ENCODE peak calls at places on chromosomes 11 and 22, in four cellular contexts. B is trophoblast cell, K is cardiac muscle cell, U is PC-3. W is an unnamed sample. For H3K4me1, H3K9me3 and H3K27me3, the result is how much of the 10 kb centered on the place peaks cover.

GRCh38 chr11:123537726-123538125 is 107.7 kb downstream of the GRAMD1B start:
- DNase-seq in K (no peak), U (peak), B (no peak), W (no peak)

GRCh38 chr11:128417607-128418324 is 169.6 kb downstream of the ETS1 start:
- DNase-seq in U (peak), B (no peak), K (no peak), W (no peak)

GRCh38 chr11:60831143-60831500 is 10.8 kb upstream of the CCDC86 start:
- DNase-seq in U (peak), B (peak), K (peak), W (peak)

GRCh38 chr11:36509265-36509664 is 807 bp downstream of the TRAF6 start:
- DNase-seq in B (peak), K (peak), U (peak), W (no peak)

GRCh38 chr22:49958961-49959781 is 1.4 kb upstream of the PIM3 start:
- DNase-seq in B (no peak), U (no peak), K (no peak), W (peak)

GRCh38 chr22:24977370-24978230 is 25.1 kb downstream of the KIAA1671 start:
- DNase-seq in B (peak), K (peak), U (no peak), W (peak)

GRCh38 chr11:130583866-130584265 is 135.4 kb downstream of the ADAMTS15 start:
- DNase-seq in B (no peak), K (no peak), U (no peak), W (no peak)

GRCh38 chr11:71349627-71350026 is 97.2 kb upstream of the SHANK2 start:
- DNase-seq in U (no peak), K (no peak), B (no peak), W (no peak)

GRCh38 chr11:86558219-86558618 is 114.2 kb downstream of the ME3 start:
- DNase-seq in B (no peak), U (no peak), K (no peak), W (no peak)

DNA sequence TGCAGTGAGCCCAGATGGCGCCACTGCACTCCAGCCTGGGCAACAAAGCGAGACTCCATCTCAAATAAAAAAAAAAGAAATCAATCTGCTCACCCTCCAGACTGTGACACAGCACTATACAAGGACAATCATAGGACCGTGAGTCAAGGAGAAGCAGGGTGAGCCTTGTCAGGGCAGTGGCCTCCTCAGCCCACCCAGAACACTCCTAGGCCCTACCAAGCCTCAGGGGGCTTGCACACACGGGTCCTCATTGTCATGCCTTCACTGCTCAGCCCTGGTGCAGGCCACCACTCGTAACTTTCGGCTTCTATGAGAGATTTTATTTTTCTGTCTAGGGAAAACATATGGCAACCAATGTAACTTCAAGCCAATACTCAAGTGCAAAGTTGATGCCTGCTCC is 35.8 kb downstream of the DGCR2 start:
- DNase-seq in U (no peak), K (no peak), B (no peak), W (no peak)
- H3K4me1 ChIP-seq in U (under half), K (under half), B (under half), W (under half)

GRCh38 chr11:2651054-2651617 is 48.7 kb downstream of the KCNQ1OT1 start:
- DNase-seq in K (no peak), B (no peak), U (no peak), W (no peak)
- H3K9me3 ChIP-seq in K (under half), B (under half), U (under half), W (half or more)

DNA sequence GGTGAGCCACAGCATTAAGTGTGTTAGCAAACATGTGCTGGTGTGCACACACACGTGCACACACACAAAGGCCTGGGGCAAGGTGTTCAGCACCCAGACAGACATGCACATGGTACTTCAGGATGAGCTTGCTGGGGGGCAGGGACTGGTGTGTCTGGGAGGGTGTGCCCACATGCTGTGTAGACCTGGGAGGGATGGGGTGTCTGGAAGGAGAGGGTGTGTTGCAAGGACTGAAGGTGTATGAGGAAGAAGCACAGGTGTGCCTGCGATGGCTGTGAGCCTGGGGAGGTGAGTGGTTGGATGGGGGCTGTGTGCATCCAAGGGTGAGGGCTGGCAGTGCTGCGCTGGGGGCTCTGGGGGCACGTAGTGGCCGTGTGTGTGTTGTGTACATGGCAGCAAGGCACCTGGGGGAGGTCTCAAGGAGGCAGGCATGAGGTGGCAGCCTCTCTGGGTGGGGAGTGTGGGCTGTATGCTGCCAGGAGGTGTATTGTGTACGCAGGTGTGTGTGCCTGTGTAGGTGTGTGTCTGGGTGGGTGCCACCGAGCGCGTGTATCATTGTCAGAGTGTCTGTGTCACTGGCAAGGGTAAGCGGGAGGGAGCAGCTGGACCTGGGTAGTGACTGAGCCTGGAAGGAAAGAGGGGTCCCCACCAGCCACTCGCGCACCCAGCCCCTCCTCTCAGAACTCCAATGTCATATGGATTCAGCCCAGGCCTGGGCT is 2.2 kb downstream of the NRXN2 start:
- DNase-seq in B (no peak), U (no peak), K (no peak), W (no peak)
- H3K27me3 ChIP-seq in B (under half), U (half or more), K (half or more), W (half or more)

GRCh38 chr11:2561283-2562180 is 116.7 kb downstream of the KCNQ1 start:
- DNase-seq in B (peak), K (no peak), U (no peak), W (peak)
- H3K4me1 ChIP-seq in B (under half), K (under half), U (under half), W (under half)

GRCh38 chr11:2647167-2647566 is 52.6 kb downstream of the KCNQ1OT1 start:
- DNase-seq in U (no peak), B (no peak), K (no peak), W (no peak)
- H3K9me3 ChIP-seq in U (under half), B (under half), K (under half), W (half or more)

GRCh38 chr11:2420502-2421225 is 20.1 kb downstream of the TSSC4 start:
- DNase-seq in B (peak), K (peak), U (peak), W (peak)

GRCh38 chr11:2423157-2424025 is 20.9 kb downstream of the TRPM5 start:
- DNase-seq in B (no peak), U (no peak), K (no peak), W (no peak)

GRCh38 chr11:2421996-2422395 is 21.4 kb downstream of the TSSC4 start:
- DNase-seq in U (no peak), B (no peak), K (no peak), W (no peak)

GRCh38 chr11:2421226-2421994 is 20.9 kb downstream of the TSSC4 start:
- DNase-seq in K (no peak), U (no peak), B (no peak), W (no peak)

GRCh38 chr11:2422461-2423156 is 21.7 kb downstream of the TRPM5 start:
- DNase-seq in K (no peak), U (no peak), B (no peak), W (no peak)
- H3K27me3 ChIP-seq in K (under half), U (under half), B (under half), W (under half)

DNA sequence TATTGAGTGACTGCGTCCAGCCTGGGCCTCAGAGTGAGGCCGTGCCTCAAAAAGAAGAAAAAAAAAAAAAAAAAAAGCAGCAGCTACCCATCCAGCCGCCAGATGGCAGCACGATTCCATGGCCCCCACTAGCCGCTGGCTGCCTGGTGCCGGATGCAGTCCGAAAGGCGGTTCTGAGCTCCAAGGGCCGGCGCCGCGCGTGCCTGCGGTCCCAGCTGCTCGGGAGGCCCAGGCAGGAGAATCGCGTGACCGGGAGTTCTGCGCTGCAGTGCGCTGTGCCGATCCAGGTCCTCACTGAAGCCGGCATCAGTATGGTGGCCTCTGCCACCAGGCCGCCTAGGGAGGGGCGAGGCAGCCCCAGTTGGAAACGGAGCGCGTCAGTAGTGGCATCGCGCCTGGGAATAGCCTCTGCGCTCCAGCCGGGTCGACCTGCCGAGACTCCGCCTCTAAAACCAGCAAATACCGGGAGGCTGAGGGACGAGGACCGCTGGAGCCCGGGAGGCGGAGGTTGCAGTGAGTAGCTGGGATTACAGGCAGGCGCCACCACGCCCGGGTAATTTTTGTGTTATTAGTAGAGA is 19.3 kb downstream of the SCARF2 start:
- DNase-seq in B (peak), U (peak), K (peak), W (peak)
- H3K4me1 ChIP-seq in B (under half), U (under half), K (under half), W (under half)

DNA sequence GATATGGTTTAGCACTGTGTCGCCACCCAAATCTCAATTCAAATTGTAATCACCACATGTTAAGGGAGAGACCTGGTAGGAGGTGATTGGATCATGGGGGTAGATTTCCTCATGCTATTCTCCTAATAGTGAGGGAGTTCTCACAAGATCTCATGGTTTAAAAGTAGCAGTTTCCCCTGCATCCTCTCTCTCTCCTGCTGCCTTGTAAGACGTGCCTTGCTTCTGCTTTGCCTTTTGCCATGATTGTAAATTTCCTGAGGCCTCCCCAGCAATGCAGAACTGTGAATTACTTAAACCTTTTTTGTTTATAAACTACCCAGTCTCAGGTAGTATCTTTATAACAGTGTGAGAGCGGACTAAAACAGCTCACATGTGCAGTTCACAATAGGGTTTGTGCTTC is 1668.7 kb upstream of the RAG2 start:
- DNase-seq in U (no peak), B (no peak), K (no peak), W (no peak)
- H3K9me3 ChIP-seq in U (under half), B (under half), K (under half), W (under half)

DNA sequence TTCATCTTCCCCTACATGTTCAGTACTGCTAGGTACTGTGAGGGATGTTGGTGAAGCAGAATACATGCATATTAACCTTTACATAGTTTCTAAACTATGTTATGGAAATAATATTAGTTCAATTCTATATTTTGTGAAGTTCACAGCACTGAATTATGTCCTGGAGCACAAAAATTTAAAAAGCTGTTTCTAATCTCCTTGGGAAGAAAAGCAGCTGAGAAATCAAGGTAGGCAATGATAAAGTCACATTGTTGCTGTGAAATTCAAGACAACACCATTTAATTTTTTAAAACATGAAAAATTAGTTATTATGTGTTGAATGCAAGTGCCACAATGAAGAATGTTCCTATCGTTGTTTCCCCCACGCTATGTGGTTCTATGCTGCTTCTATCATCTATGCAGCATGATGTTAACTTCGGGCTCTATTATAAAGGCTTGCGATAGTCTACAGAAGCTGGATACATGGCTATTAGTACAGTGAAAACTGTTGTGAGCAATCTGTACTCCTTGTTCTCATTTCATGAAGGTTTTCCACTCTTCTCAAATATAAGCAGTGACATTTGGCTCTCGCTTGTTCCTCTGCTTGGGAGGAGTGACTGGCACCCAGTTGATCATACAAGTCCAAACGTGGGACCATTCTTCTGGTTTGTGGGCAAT is 164.3 kb downstream of the AASDHPPT start:
- DNase-seq in B (no peak), U (no peak), K (no peak), W (no peak)
- H3K27me3 ChIP-seq in B (under half), U (under half), K (under half), W (under half)